ENCODE peak calls at places on chromosomes 11 and 22, in nine cellular contexts. B, I, Z, Q, D, P, R, J and U are unnamed samples.

GRCh38 chr22:31327786-31328544 is 18.2 kb downstream of the PATZ1 start:
- DNase-seq in B (no peak), I (no peak), Z (no peak), Q (no peak), D (no peak), P (no peak), R (no peak), J (no peak), U (no peak)

GRCh38 chr22:48357961-48358360 is 1469.7 kb downstream of the BRD1 start:
- DNase-seq in B (no peak), I (no peak), Z (no peak), Q (no peak), D (no peak), P (no peak), R (no peak), J (no peak), U (no peak)

GRCh38 chr22:19819209-19819910 is 35.3 kb downstream of the GNB1L start:
- DNase-seq in B (no peak), I (no peak), Z (no peak), Q (no peak), D (no peak), P (no peak), R (no peak), J (no peak), U (no peak)

GRCh38 chr11:42249401-42249800 is 789.9 kb upstream of the LRRC4C start:
- DNase-seq in B (no peak), I (no peak), Z (no peak), Q (no peak), D (peak), P (no peak), R (no peak), J (no peak), U (no peak)

GRCh38 chr11:72972541-72973128 is 158.4 kb downstream of the ATG16L2 start:
- DNase-seq in B (no peak), I (no peak), Z (no peak), Q (no peak), D (peak), P (no peak), R (peak), J (no peak), U (no peak)

GRCh38 chr11:17135934-17136683 is 58.6 kb upstream of the RPS13 start:
- DNase-seq in B (no peak), I (no peak), Z (no peak), Q (no peak), D (no peak), P (no peak), R (no peak), J (no peak), U (no peak)

GRCh38 chr11:110093407-110094297 is 460 bp downstream of the ZC3H12C start:
- DNase-seq in B (peak), I (no peak), Z (peak), Q (no peak), D (peak), P (peak), R (peak), J (peak), U (peak)

GRCh38 chr11:125364085-125364822 is 131.8 kb downstream of the FEZ1 start:
- DNase-seq in B (no peak), I (no peak), Z (no peak), Q (no peak), D (peak), P (no peak), R (peak), J (no peak), U (no peak)

DNA sequence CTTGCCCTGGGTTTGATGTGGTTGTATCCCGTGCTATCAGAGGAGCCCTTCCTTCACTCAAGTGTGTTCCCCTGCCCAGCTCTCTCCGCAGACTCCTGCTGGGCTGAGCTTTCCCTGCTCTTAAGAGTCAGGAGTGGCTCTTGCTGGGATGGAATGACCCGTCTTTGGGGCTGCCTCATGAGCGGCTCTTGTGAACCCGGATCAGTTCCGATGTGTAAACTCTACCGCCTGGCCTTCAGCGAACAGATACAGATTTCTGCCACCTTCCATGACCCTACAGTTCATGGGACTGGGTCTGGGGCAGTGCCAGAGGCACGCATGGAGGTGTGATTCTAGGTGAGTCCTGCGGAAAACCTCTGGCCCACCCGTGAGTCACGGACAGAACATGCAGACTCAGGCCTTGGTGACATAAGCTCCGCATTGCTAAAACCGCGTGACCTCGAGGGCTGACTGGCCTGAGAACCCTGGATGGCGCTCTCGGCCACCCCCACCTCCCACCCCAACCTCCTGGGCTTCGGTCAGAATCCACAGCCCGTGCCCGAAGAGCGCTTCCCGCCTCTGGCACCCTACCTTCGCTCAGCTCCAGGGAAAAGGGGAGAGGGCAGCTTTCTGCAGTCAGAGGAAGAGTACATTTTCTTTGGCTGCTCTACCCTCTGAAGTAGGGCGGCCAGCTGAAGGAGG is 1.3 kb upstream of the ZBTB16 start:
- DNase-seq in B (peak), I (no peak), Z (no peak), Q (no peak), D (no peak), P (peak), R (no peak), J (no peak), U (no peak)
- TF ChIP-seq CTCF in B (no peak), I (no peak), Z (no peak), Q (no peak), D (no peak), P (no peak), R (no peak), J (no peak), U (no peak)

GRCh38 chr11:68551223-68551622 is 90.7 kb downstream of the PPP6R3 start:
- DNase-seq in B (no peak), I (no peak), Z (no peak), Q (no peak), D (no peak), P (no peak), R (no peak), J (no peak), U (no peak)
- TF ChIP-seq CTCF in B (no peak), I (no peak), Z (no peak), Q (no peak), D (no peak), P (peak), R (no peak), J (no peak), U (no peak)

DNA sequence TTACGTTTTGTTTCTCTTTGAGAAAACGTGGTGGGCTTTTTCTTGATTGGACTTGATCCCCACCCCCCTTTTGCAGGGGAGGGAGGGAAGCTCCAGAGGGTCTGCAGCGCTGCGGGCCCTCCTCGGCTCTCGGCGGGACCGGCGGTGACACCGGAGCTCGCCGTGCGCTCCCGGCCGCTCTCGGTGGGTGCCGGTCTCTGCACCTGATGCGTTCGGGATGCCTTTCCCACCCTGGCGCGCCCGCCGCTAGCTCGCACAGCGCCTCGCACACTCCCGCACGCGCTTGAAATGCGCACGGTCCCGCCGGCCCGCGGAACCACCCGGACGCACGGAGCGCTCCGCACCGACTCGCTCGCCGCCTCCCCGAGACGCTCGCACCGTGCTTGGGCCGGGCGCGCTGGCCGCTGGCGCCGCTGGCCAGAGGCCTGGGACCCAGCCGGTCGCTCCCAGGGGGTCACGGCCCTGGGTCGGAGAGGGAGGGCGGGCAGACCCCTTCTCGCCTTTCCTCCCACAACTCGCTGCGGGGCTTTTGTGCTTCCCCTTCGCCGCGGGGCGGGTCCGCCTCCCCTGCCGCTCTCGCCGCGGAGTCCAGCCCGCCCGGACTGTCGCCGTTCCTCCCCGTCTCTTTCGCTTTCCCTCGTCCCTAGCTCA is 1.0 kb downstream of the ZBTB16 start:
- DNase-seq in B (peak), I (no peak), Z (no peak), Q (no peak), D (peak), P (peak), R (no peak), J (no peak), U (no peak)
- TF ChIP-seq CTCF in B (no peak), I (no peak), Z (no peak), Q (no peak), D (no peak), P (no peak), R (no peak), J (no peak), U (no peak)

DNA sequence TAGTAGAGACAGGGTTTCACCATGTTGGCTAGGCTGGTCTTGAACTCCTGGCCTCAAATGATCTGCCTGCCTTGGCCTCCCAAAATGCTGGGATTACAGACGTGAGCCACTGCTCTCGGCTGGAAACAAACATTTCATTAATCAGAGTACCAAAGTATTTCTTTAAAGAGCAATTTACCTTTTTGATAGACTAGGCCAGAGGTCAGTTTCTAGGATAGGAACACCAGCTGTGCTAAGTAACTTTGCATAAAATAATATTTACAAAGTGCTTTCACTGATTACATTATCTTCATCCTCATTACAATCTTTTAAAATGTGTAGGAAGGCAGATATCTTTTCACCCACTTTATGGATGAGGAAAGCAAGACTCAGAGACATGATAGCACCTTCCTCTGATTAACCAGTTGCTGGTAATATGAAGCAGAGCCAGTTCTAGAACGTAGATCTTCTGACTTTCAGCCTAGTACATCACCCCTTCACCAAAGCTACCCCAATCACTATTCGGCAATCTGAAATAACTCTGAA is 355.2 kb downstream of the SOX6 start:
- DNase-seq in B (no peak), I (no peak), Z (no peak), Q (no peak), D (no peak), P (no peak), R (no peak), J (no peak), U (no peak)
- TF ChIP-seq CTCF in B (no peak), I (no peak), Z (no peak), Q (no peak), D (no peak), P (no peak), R (no peak), J (no peak), U (no peak)

GRCh38 chr11:9089636-9090035 is 1.8 kb downstream of the SCUBE2 start:
- DNase-seq in B (no peak), I (no peak), Z (no peak), Q (no peak), D (no peak), P (no peak), R (no peak), J (no peak), U (no peak)
- TF ChIP-seq CTCF in B (no peak), I (no peak), Z (no peak), Q (no peak), D (no peak), P (no peak), R (no peak), J (no peak), U (no peak)